ENCODE peak calls at places on chromosomes 5 and 9, in seven cellular contexts. G is HFF-Myc, S is cardiac muscle cell, J is cardiac fibroblast, I is PC-9, Y is heart left ventricle, N is body of pancreas. Z is an unnamed sample.

GRCh38 chr5:28880936-28881335 is 1842.5 kb upstream of the CDH9 start:
- DNase-seq in G (no peak), S (no peak), J (no peak), I (no peak), Y (no peak), N (no peak), Z (no peak)

GRCh38 chr9:131799177-131799823 is 59.4 kb upstream of the RAPGEF1 start:
- DNase-seq in G (no peak), S (peak), J (peak), I (no peak), Y (peak), N (peak), Z (peak)

GRCh38 chr5:126920291-126920690 is 110.1 kb downstream of the MARCHF3 start:
- DNase-seq in G (no peak), S (peak), J (peak), I (no peak), Y (peak), N (no peak), Z (peak)

GRCh38 chr5:84986688-84987087 is 602.0 kb upstream of the EDIL3 start:
- DNase-seq in G (no peak), S (no peak), J (no peak), I (no peak), Y (no peak), N (no peak), Z (no peak)

GRCh38 chr9:130254753-130255637 is 10.6 kb upstream of the HMCN2 start:
- DNase-seq in G (no peak), S (no peak), J (no peak), I (no peak), Y (no peak), N (no peak), Z (no peak)

GRCh38 chr9:6852243-6852963 is 94.6 kb downstream of the KDM4C start:
- DNase-seq in G (no peak), S (no peak), J (peak), I (no peak), Y (no peak), N (no peak), Z (peak)

GRCh38 chr5:52356311-52356918 is 431.3 kb upstream of the ITGA1 start:
- DNase-seq in G (no peak), S (peak), J (peak), I (no peak), Y (no peak), N (no peak), Z (peak)

GRCh38 chr9:88342246-88342645 is 46.0 kb upstream of the SPIN1 start:
- DNase-seq in G (no peak), S (no peak), J (peak), I (no peak), Y (no peak), N (no peak), Z (peak)

GRCh38 chr5:82735160-82735789 is 341.9 kb downstream of the TMEM167A start:
- DNase-seq in G (no peak), S (no peak), J (peak), I (no peak), Y (no peak), N (no peak), Z (no peak)

GRCh38 chr5:132591140-132591539 is 34.4 kb downstream of the RAD50 start:
- DNase-seq in G (no peak), S (no peak), J (peak), I (no peak), Y (no peak), N (no peak), Z (peak)

GRCh38 chr9:9392755-9393154 is 1220.0 kb downstream of the PTPRD start:
- DNase-seq in G (no peak), S (no peak), J (no peak), I (no peak), Y (no peak), N (no peak), Z (no peak)

GRCh38 chr5:178194026-178194425 is 6.9 kb upstream of the GMCL2 start:
- DNase-seq in G (no peak), S (no peak), J (no peak), I (no peak), Y (no peak), N (no peak), Z (no peak)

GRCh38 chr5:95440825-95441224 is 49.7 kb downstream of the FAM81B start:
- DNase-seq in G (no peak), S (no peak), J (no peak), I (no peak), Y (no peak), N (no peak), Z (no peak)

GRCh38 chr5:156383510-156383909 is 56.5 kb downstream of the SGCD start:
- DNase-seq in G (peak), S (no peak), J (peak), I (no peak), Y (no peak), N (no peak), Z (peak)
- H3K4me3 ChIP-seq in G (no peak), S (no peak), J (no peak), I (no peak), Y (no peak), N (no peak), Z (no peak)

GRCh38 chr9:92140074-92140753 is 25.0 kb upstream of the SPTLC1 start:
- DNase-seq in G (no peak), S (peak), J (peak), I (peak), Y (peak), N (peak), Z (peak)
- H3K4me3 ChIP-seq in G (no peak), S (no peak), J (peak), I (no peak), Y (peak), N (no peak), Z (peak)

DNA sequence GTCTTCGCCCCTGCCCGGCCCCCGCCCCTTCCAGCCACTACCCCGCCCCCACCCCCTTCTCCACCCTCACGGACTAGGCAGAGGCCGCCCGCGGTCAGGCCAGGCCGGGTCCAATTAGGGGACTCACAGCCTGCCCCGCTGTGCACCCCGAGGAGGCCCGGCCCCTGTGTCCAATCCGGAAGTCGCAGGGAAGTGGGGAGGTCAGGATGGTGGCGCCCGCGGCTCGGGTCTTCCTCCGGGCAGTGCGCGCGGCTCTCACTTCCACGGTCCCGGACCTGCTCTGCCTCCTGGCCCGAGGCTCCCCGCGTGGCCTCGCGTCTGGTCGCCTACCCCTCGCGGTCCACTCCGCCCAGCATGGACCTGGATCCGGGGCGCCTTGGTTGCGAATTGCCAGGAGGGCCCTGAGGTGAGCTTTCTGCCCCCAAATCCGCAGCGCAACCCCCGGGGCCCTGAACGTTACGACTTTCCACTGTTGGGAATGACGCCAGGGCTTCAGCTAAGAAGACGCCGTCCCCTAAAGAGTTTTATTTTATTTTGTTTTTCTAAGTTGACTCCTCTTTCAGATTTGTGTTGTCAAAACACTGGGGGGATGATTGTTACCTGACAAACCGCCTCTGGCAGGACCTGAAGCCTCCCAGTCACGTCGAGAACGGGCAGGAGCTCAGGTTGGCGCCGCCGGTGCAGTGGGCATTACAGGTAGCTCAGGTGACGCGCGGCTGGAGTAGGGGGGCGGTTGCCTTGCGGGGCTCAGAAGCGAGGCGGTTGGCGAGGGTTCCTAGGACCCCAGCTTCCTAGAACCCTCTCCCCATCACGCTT is 790 bp upstream of the IRX2 start:
- DNase-seq in G (no peak), S (no peak), J (no peak), I (no peak), Y (peak), N (no peak), Z (no peak)
- H3K4me3 ChIP-seq in G (peak), S (peak), J (peak), I (no peak), Y (peak), N (no peak), Z (peak)

GRCh38 chr9:92963831-92964606 is 16.7 kb downstream of the FGD3 start:
- DNase-seq in G (no peak), S (no peak), J (no peak), I (no peak), Y (no peak), N (peak), Z (no peak)
- H3K4me3 ChIP-seq in G (no peak), S (no peak), J (no peak), I (no peak), Y (peak), N (peak), Z (no peak)

GRCh38 chr5:108924457-108924961 is 176.8 kb downstream of the FER start:
- DNase-seq in G (no peak), S (no peak), J (no peak), I (no peak), Y (no peak), N (no peak), Z (no peak)
- H3K4me3 ChIP-seq in G (no peak), S (no peak), J (no peak), I (no peak), Y (no peak), N (no peak), Z (no peak)

GRCh38 chr9:91500509-91501011 is 76.9 kb upstream of the NFIL3 start:
- DNase-seq in G (peak), S (no peak), J (peak), I (peak), Y (no peak), N (no peak), Z (peak)
- H3K4me3 ChIP-seq in G (no peak), S (no peak), J (no peak), I (peak), Y (no peak), N (no peak), Z (no peak)

Z was measured in adipocyte.